ENCODE peak calls at places on chromosomes 6 and 20, in seven cellular contexts. One of them, this sample, is unnamed. For H3K4me1, the result is how much of the 10 kb centered on the place peaks cover.

GRCh38 chr6:99905209-99906106 is 88.6 kb downstream of the MCHR2 start:
- DNase-seq in PC-3: peak
- DNase-seq in upper lobe of left lung: no peak
- DNase-seq in colonic mucosa: no peak
- DNase-seq in breast epithelium: no peak
- DNase-seq in K562: peak
- DNase-seq in uterus: no peak
- DNase-seq in this sample: no peak

GRCh38 chr20:6709865-6710595 is 57.5 kb upstream of the BMP2 start:
- DNase-seq in K562: no peak
- DNase-seq in uterus: no peak
- DNase-seq in upper lobe of left lung: no peak
- DNase-seq in colonic mucosa: no peak
- DNase-seq in breast epithelium: no peak
- DNase-seq in PC-3: peak
- DNase-seq in this sample: no peak

GRCh38 chr20:33110147-33110825 is 30.8 kb downstream of the BPIFB4 start:
- DNase-seq in K562: no peak
- DNase-seq in PC-3: no peak
- DNase-seq in uterus: no peak
- DNase-seq in upper lobe of left lung: no peak
- DNase-seq in breast epithelium: no peak
- DNase-seq in colonic mucosa: no peak
- DNase-seq in this sample: no peak

GRCh38 chr20:25397081-25397480 is 6.4 kb upstream of the ABHD12 start:
- DNase-seq in upper lobe of left lung: no peak
- DNase-seq in uterus: no peak
- DNase-seq in PC-3: no peak
- DNase-seq in breast epithelium: no peak
- DNase-seq in K562: no peak
- DNase-seq in colonic mucosa: peak
- DNase-seq in this sample: no peak

GRCh38 chr20:46330072-46330763 is 21.9 kb upstream of the CDH22 start:
- DNase-seq in PC-3: no peak
- DNase-seq in breast epithelium: no peak
- DNase-seq in uterus: no peak
- DNase-seq in colonic mucosa: no peak
- DNase-seq in K562: no peak
- DNase-seq in upper lobe of left lung: peak
- DNase-seq in this sample: no peak

GRCh38 chr6:9155836-9156235 is 720.5 kb upstream of the SLC35B3 start:
- DNase-seq in colonic mucosa: no peak
- DNase-seq in uterus: no peak
- DNase-seq in breast epithelium: no peak
- DNase-seq in K562: no peak
- DNase-seq in upper lobe of left lung: no peak
- DNase-seq in PC-3: no peak
- DNase-seq in this sample: no peak

GRCh38 chr6:134464690-134465411 is 146.9 kb upstream of the SGK1 start:
- DNase-seq in PC-3: no peak
- DNase-seq in uterus: no peak
- DNase-seq in colonic mucosa: no peak
- DNase-seq in K562: no peak
- DNase-seq in upper lobe of left lung: no peak
- DNase-seq in breast epithelium: peak
- DNase-seq in this sample: no peak

GRCh38 chr20:42392417-42392816 is 774.2 kb upstream of the CHD6 start:
- DNase-seq in uterus: peak
- DNase-seq in colonic mucosa: no peak
- DNase-seq in PC-3: no peak
- DNase-seq in K562: no peak
- DNase-seq in breast epithelium: no peak
- DNase-seq in upper lobe of left lung: no peak
- DNase-seq in this sample: no peak

GRCh38 chr20:17620371-17621228 is 50.7 kb downstream of the DSTN start:
- DNase-seq in PC-3: no peak
- DNase-seq in upper lobe of left lung: peak
- DNase-seq in uterus: no peak
- DNase-seq in K562: no peak
- DNase-seq in colonic mucosa: no peak
- DNase-seq in breast epithelium: peak
- DNase-seq in this sample: peak

GRCh38 chr6:45222380-45222779 is 105.8 kb upstream of the RUNX2 start:
- DNase-seq in PC-3: no peak
- DNase-seq in K562: no peak
- DNase-seq in upper lobe of left lung: no peak
- DNase-seq in colonic mucosa: no peak
- DNase-seq in uterus: no peak
- DNase-seq in breast epithelium: no peak
- DNase-seq in this sample: no peak

GRCh38 chr6:96468681-96469224 is 52.9 kb upstream of the UFL1 start:
- DNase-seq in breast epithelium: no peak
- DNase-seq in K562: no peak
- DNase-seq in upper lobe of left lung: no peak
- DNase-seq in uterus: no peak
- DNase-seq in colonic mucosa: no peak
- DNase-seq in PC-3: peak
- DNase-seq in this sample: no peak

GRCh38 chr20:51712501-51713212 is 55.5 kb downstream of the ATP9A start:
- DNase-seq in breast epithelium: no peak
- DNase-seq in PC-3: peak
- DNase-seq in upper lobe of left lung: peak
- DNase-seq in colonic mucosa: no peak
- DNase-seq in uterus: no peak
- DNase-seq in K562: no peak
- DNase-seq in this sample: no peak

GRCh38 chr6:170067257-170067656 is 223.6 kb downstream of the DLL1 start:
- DNase-seq in K562: no peak
- DNase-seq in colonic mucosa: no peak
- DNase-seq in uterus: peak
- DNase-seq in breast epithelium: no peak
- DNase-seq in upper lobe of left lung: peak
- DNase-seq in PC-3: no peak
- DNase-seq in this sample: peak

GRCh38 chr6:139977887-139978332 is 603.5 kb upstream of the CITED2 start:
- DNase-seq in breast epithelium: peak
- DNase-seq in K562: no peak
- DNase-seq in uterus: no peak
- DNase-seq in colonic mucosa: no peak
- DNase-seq in upper lobe of left lung: no peak
- DNase-seq in PC-3: peak
- DNase-seq in this sample: peak

GRCh38 chr6:90294008-90294511 is 2.6 kb downstream of the BACH2 start:
- DNase-seq in upper lobe of left lung: no peak
- DNase-seq in K562: no peak
- DNase-seq in uterus: no peak
- DNase-seq in PC-3: no peak
- DNase-seq in colonic mucosa: no peak
- DNase-seq in breast epithelium: no peak
- DNase-seq in this sample: no peak

GRCh38 chr6:84026721-84027164 is 6.8 kb upstream of the MRAP2 start:
- DNase-seq in K562: no peak
- DNase-seq in breast epithelium: no peak
- DNase-seq in upper lobe of left lung: no peak
- DNase-seq in PC-3: no peak
- DNase-seq in uterus: no peak
- DNase-seq in colonic mucosa: peak
- DNase-seq in this sample: no peak
- H3K4me3 ChIP-seq in K562: no peak
- H3K4me3 ChIP-seq in breast epithelium: no peak
- H3K4me3 ChIP-seq in upper lobe of left lung: no peak
- H3K4me3 ChIP-seq in PC-3: no peak
- H3K4me3 ChIP-seq in uterus: no peak
- H3K4me3 ChIP-seq in colonic mucosa: no peak
- H3K4me3 ChIP-seq in this sample: peak

GRCh38 chr6:26408828-26409730 is 7.0 kb downstream of the BTN3A1 start:
- DNase-seq in upper lobe of left lung: peak
- DNase-seq in breast epithelium: no peak
- DNase-seq in K562: no peak
- DNase-seq in colonic mucosa: no peak
- DNase-seq in PC-3: no peak
- DNase-seq in uterus: no peak
- DNase-seq in this sample: no peak

GRCh38 chr6:26412225-26412624 is 10.2 kb downstream of the BTN3A1 start:
- DNase-seq in K562: no peak
- DNase-seq in uterus: no peak
- DNase-seq in PC-3: no peak
- DNase-seq in colonic mucosa: no peak
- DNase-seq in breast epithelium: no peak
- DNase-seq in upper lobe of left lung: no peak
- DNase-seq in this sample: no peak

GRCh38 chr6:26414281-26414680 is 12.2 kb downstream of the BTN3A1 start:
- DNase-seq in K562: no peak
- DNase-seq in colonic mucosa: no peak
- DNase-seq in upper lobe of left lung: no peak
- DNase-seq in breast epithelium: no peak
- DNase-seq in uterus: no peak
- DNase-seq in PC-3: no peak
- DNase-seq in this sample: no peak

GRCh38 chr6:26412954-26413353 is 10.9 kb downstream of the BTN3A1 start:
- DNase-seq in colonic mucosa: no peak
- DNase-seq in PC-3: no peak
- DNase-seq in K562: no peak
- DNase-seq in breast epithelium: no peak
- DNase-seq in upper lobe of left lung: no peak
- DNase-seq in uterus: no peak
- DNase-seq in this sample: no peak

GRCh38 chr6:26411751-26412150 is 9.7 kb downstream of the BTN3A1 start:
- DNase-seq in PC-3: no peak
- DNase-seq in uterus: no peak
- DNase-seq in breast epithelium: no peak
- DNase-seq in colonic mucosa: no peak
- DNase-seq in upper lobe of left lung: no peak
- DNase-seq in K562: no peak
- DNase-seq in this sample: no peak
- TF ChIP-seq CTCF in PC-3: peak
- TF ChIP-seq CTCF in uterus: no peak
- TF ChIP-seq CTCF in breast epithelium: no peak
- TF ChIP-seq CTCF in colonic mucosa: no peak
- TF ChIP-seq CTCF in upper lobe of left lung: no peak
- TF ChIP-seq CTCF in K562: no peak
- TF ChIP-seq CTCF in this sample: no peak

DNA sequence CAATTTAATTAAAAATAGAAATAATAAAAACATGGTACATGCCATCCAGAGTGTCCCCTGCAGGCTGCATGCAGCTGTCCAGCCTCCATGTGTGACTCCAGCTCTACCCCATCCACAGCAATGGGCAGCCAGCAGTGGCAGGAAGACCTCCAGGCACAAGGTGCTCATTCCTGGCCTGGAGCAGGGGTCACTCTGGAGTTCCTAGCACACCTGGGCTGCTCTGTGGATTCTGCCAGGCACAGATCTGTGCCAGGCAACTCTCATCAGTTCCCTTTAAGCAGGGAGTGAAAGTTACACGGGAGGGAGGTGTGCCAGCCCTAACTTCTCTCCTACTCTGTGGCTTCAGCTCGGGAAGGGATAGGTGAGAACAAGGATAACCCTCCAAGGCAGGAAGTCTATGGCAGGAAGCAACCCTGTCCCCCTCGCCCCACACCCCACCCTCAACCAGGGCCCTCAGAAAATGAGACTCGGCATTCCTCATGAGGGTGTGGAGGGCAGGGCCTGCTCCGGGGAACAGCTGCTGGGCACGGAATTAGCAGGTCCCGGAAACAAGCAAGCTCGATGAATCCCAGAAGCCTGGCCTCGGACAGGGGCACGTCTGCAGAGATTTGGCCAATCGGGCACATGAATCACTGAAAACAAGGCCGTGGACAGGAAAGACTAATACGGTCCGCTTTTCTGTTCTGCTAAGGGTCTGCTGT is 10.0 kb downstream of the JPH2 start:
- DNase-seq in breast epithelium: no peak
- DNase-seq in PC-3: peak
- DNase-seq in uterus: no peak
- DNase-seq in colonic mucosa: peak
- DNase-seq in K562: no peak
- DNase-seq in upper lobe of left lung: no peak
- DNase-seq in this sample: peak
- H3K4me1 ChIP-seq in breast epithelium: under half
- H3K4me1 ChIP-seq in PC-3: under half
- H3K4me1 ChIP-seq in uterus: under half
- H3K4me1 ChIP-seq in colonic mucosa: under half
- H3K4me1 ChIP-seq in K562: under half
- H3K4me1 ChIP-seq in upper lobe of left lung: under half
- H3K4me1 ChIP-seq in this sample: under half

GRCh38 chr6:30726506-30727413 is 6.6 kb downstream of the TUBB start:
- DNase-seq in colonic mucosa: no peak
- DNase-seq in uterus: no peak
- DNase-seq in breast epithelium: no peak
- DNase-seq in upper lobe of left lung: no peak
- DNase-seq in PC-3: peak
- DNase-seq in K562: no peak
- DNase-seq in this sample: no peak

GRCh38 chr6:30732237-30732943 is 10.1 kb downstream of the FLOT1 start:
- DNase-seq in PC-3: no peak
- DNase-seq in uterus: no peak
- DNase-seq in colonic mucosa: no peak
- DNase-seq in breast epithelium: no peak
- DNase-seq in K562: no peak
- DNase-seq in upper lobe of left lung: no peak
- DNase-seq in this sample: no peak

GRCh38 chr6:30727920-30728605 is 7.9 kb downstream of the TUBB start:
- DNase-seq in upper lobe of left lung: no peak
- DNase-seq in breast epithelium: no peak
- DNase-seq in K562: no peak
- DNase-seq in colonic mucosa: no peak
- DNase-seq in uterus: no peak
- DNase-seq in PC-3: peak
- DNase-seq in this sample: no peak

GRCh38 chr6:30725713-30726505 is 5.8 kb downstream of the TUBB start:
- DNase-seq in PC-3: peak
- DNase-seq in colonic mucosa: no peak
- DNase-seq in breast epithelium: no peak
- DNase-seq in uterus: no peak
- DNase-seq in K562: peak
- DNase-seq in upper lobe of left lung: no peak
- DNase-seq in this sample: no peak

DNA sequence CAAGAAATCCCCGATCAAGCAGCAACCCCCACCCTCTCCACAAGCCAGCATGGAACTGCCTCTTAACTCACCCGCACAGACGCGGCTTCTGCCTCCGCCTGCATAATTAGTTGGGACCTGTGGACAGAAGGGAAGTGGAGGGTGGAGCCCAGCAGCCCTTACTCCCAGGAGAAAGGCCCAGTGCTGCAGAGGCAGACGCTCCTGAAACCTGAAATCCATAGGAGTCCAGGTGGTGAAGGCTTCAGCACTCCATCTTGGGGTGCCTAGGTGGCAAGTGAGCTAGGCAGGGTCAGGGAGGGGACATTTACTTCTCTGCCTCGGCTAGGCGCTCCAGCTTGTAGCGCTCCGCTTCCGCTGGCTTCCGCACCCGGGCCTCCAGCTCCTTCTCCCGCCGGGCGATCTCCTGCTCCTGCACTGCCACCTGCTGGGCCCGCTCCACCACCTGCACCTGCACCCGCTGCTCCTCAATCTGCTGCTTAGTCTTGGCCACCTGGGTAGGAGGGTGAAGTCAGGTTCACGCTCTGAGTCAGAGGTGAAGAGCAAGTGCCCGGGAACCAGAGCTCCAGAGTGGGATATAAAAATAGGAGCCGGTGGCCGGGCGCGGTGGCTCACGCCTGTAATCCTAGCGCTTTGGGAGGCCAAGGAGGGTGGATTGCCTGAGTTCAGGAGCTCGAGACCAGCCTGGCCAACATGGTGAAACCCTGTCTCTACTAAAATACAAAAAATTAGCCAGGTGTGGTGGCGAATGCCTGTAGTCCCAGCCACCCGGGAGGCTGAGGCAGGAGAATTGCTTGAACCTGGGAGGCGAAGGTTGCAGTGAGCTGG is 10.7 kb downstream of the TUBB start:
- DNase-seq in K562: peak
- DNase-seq in breast epithelium: peak
- DNase-seq in colonic mucosa: peak
- DNase-seq in PC-3: peak
- DNase-seq in uterus: peak
- DNase-seq in upper lobe of left lung: peak
- DNase-seq in this sample: peak
- H3K4me3 ChIP-seq in K562: no peak
- H3K4me3 ChIP-seq in breast epithelium: no peak
- H3K4me3 ChIP-seq in colonic mucosa: no peak
- H3K4me3 ChIP-seq in PC-3: peak
- H3K4me3 ChIP-seq in uterus: no peak
- H3K4me3 ChIP-seq in upper lobe of left lung: no peak
- H3K4me3 ChIP-seq in this sample: no peak